ENCODE peak calls at places on chromosomes 4 and X, in eight cellular contexts. One of them, this sample, is unnamed.

GRCh38 chr4:113288691-113289090 is 239.2 kb downstream of the ANK2 start:
- DNase-seq in left ventricle myocardium inferior: no peak
- DNase-seq in dorsolateral prefrontal cortex: no peak
- DNase-seq in left kidney: no peak
- DNase-seq in putamen: no peak
- DNase-seq in GM13976: no peak
- DNase-seq in upper lobe of right lung: no peak
- DNase-seq in uterus: no peak
- DNase-seq in this sample: no peak

GRCh38 chr4:177275999-177276398 is 33.7 kb upstream of the NEIL3 start:
- DNase-seq in upper lobe of right lung: no peak
- DNase-seq in GM13976: no peak
- DNase-seq in putamen: no peak
- DNase-seq in uterus: no peak
- DNase-seq in left ventricle myocardium inferior: no peak
- DNase-seq in left kidney: no peak
- DNase-seq in dorsolateral prefrontal cortex: no peak
- DNase-seq in this sample: no peak

GRCh38 chr4:139030614-139031235 is 15.1 kb downstream of the NOCT start:
- DNase-seq in GM13976: peak; percentile 77
- DNase-seq in upper lobe of right lung: no peak
- DNase-seq in dorsolateral prefrontal cortex: peak; percentile 79
- DNase-seq in putamen: peak; percentile 82
- DNase-seq in uterus: peak; percentile 70
- DNase-seq in left kidney: peak; percentile 93
- DNase-seq in left ventricle myocardium inferior: peak; percentile 40
- DNase-seq in this sample: peak; percentile 69

GRCh38 chr4:4248885-4249203 is 821 bp upstream of the TMEM128 start:
- DNase-seq in uterus: no peak
- DNase-seq in upper lobe of right lung: no peak
- DNase-seq in left kidney: no peak
- DNase-seq in dorsolateral prefrontal cortex: no peak
- DNase-seq in putamen: no peak
- DNase-seq in left ventricle myocardium inferior: no peak
- DNase-seq in GM13976: peak; percentile 21
- DNase-seq in this sample: no peak

GRCh38 chr4:87904627-87905026 is 70.9 kb upstream of the SPP1 start:
- DNase-seq in uterus: no peak
- DNase-seq in putamen: no peak
- DNase-seq in dorsolateral prefrontal cortex: no peak
- DNase-seq in left kidney: no peak
- DNase-seq in left ventricle myocardium inferior: no peak
- DNase-seq in GM13976: no peak
- DNase-seq in upper lobe of right lung: no peak
- DNase-seq in this sample: no peak

GRCh38 chr4:169005453-169006099 is 4.5 kb downstream of the CBR4 start:
- DNase-seq in putamen: no peak
- DNase-seq in uterus: no peak
- DNase-seq in GM13976: no peak
- DNase-seq in dorsolateral prefrontal cortex: no peak
- DNase-seq in left kidney: no peak
- DNase-seq in upper lobe of right lung: no peak
- DNase-seq in left ventricle myocardium inferior: no peak
- DNase-seq in this sample: no peak

GRCh38 chrX:79270401-79270800 is 96.7 kb downstream of the ITM2A start:
- DNase-seq in upper lobe of right lung: no peak
- DNase-seq in GM13976: peak; percentile 21
- DNase-seq in left ventricle myocardium inferior: peak; percentile 21
- DNase-seq in putamen: peak; percentile 15
- DNase-seq in uterus: no peak
- DNase-seq in left kidney: peak; percentile 50
- DNase-seq in dorsolateral prefrontal cortex: no peak
- DNase-seq in this sample: no peak

GRCh38 chr4:140308366-140309123 is 64.9 kb upstream of the SCOC start:
- DNase-seq in upper lobe of right lung: no peak
- DNase-seq in left ventricle myocardium inferior: peak; percentile 66
- DNase-seq in GM13976: no peak
- DNase-seq in dorsolateral prefrontal cortex: no peak
- DNase-seq in left kidney: no peak
- DNase-seq in putamen: peak; percentile 79
- DNase-seq in uterus: peak; percentile 62
- DNase-seq in this sample: peak; percentile 80

GRCh38 chr4:40473578-40474388 is 138.7 kb downstream of the CHRNA9 start:
- DNase-seq in dorsolateral prefrontal cortex: no peak
- DNase-seq in GM13976: no peak
- DNase-seq in upper lobe of right lung: no peak
- DNase-seq in left ventricle myocardium inferior: no peak
- DNase-seq in left kidney: peak; percentile 81
- DNase-seq in putamen: no peak
- DNase-seq in uterus: no peak
- DNase-seq in this sample: no peak

GRCh38 chr4:74056114-74056857 is 17.8 kb upstream of the CXCL3 start:
- DNase-seq in uterus: no peak
- DNase-seq in putamen: no peak
- DNase-seq in left kidney: no peak
- DNase-seq in GM13976: no peak
- DNase-seq in upper lobe of right lung: no peak
- DNase-seq in dorsolateral prefrontal cortex: no peak
- DNase-seq in left ventricle myocardium inferior: no peak
- DNase-seq in this sample: no peak

GRCh38 chr4:16745009-16745408 is 153.4 kb downstream of the LDB2 start:
- DNase-seq in upper lobe of right lung: no peak
- DNase-seq in left kidney: no peak
- DNase-seq in putamen: no peak
- DNase-seq in left ventricle myocardium inferior: no peak
- DNase-seq in uterus: peak; percentile 64
- DNase-seq in dorsolateral prefrontal cortex: no peak
- DNase-seq in GM13976: no peak
- DNase-seq in this sample: no peak

GRCh38 chrX:99938464-99938863 is 471.6 kb downstream of the PCDH19 start:
- DNase-seq in left kidney: no peak
- DNase-seq in upper lobe of right lung: no peak
- DNase-seq in uterus: no peak
- DNase-seq in GM13976: no peak
- DNase-seq in dorsolateral prefrontal cortex: no peak
- DNase-seq in putamen: no peak
- DNase-seq in left ventricle myocardium inferior: no peak
- DNase-seq in this sample: no peak

GRCh38 chr4:65698631-65699030 is 28.3 kb upstream of the EPHA5 start:
- DNase-seq in uterus: no peak
- DNase-seq in GM13976: no peak
- DNase-seq in upper lobe of right lung: no peak
- DNase-seq in left ventricle myocardium inferior: no peak
- DNase-seq in putamen: no peak
- DNase-seq in left kidney: no peak
- DNase-seq in dorsolateral prefrontal cortex: no peak
- DNase-seq in this sample: no peak

GRCh38 chr4:7335363-7336066 is 99.2 kb downstream of the PSAPL1 start:
- DNase-seq in dorsolateral prefrontal cortex: no peak
- DNase-seq in left ventricle myocardium inferior: peak; percentile 44
- DNase-seq in GM13976: peak; percentile 82
- DNase-seq in uterus: peak; percentile 50
- DNase-seq in putamen: peak; percentile 60
- DNase-seq in left kidney: peak; percentile 75
- DNase-seq in upper lobe of right lung: peak; percentile 93
- DNase-seq in this sample: peak; percentile 32

GRCh38 chr4:171049380-171049779 is 763.8 kb upstream of the GALNTL6 start:
- DNase-seq in putamen: no peak
- DNase-seq in upper lobe of right lung: no peak
- DNase-seq in dorsolateral prefrontal cortex: no peak
- DNase-seq in left ventricle myocardium inferior: no peak
- DNase-seq in left kidney: no peak
- DNase-seq in uterus: no peak
- DNase-seq in GM13976: no peak
- DNase-seq in this sample: no peak

GRCh38 chrX:53831662-53832635 is 145.4 kb upstream of the HUWE1 start:
- DNase-seq in uterus: no peak
- DNase-seq in dorsolateral prefrontal cortex: no peak
- DNase-seq in GM13976: peak; percentile 47
- DNase-seq in putamen: no peak
- DNase-seq in upper lobe of right lung: no peak
- DNase-seq in left kidney: peak; percentile 70
- DNase-seq in left ventricle myocardium inferior: no peak
- DNase-seq in this sample: no peak

GRCh38 chrX:2384486-2384885 is 116.3 kb downstream of the DHRSX start:
- DNase-seq in left ventricle myocardium inferior: no peak
- DNase-seq in uterus: no peak
- DNase-seq in putamen: no peak
- DNase-seq in left kidney: no peak
- DNase-seq in dorsolateral prefrontal cortex: no peak
- DNase-seq in GM13976: no peak
- DNase-seq in upper lobe of right lung: no peak
- DNase-seq in this sample: no peak

GRCh38 chr4:189940178-189941004 is at the start of gene FRG1:
- DNase-seq in GM13976: peak; percentile 93
- DNase-seq in putamen: peak; percentile 89
- DNase-seq in uterus: peak; percentile 96
- DNase-seq in dorsolateral prefrontal cortex: peak; percentile 90
- DNase-seq in left kidney: peak; percentile 96
- DNase-seq in upper lobe of right lung: peak; percentile 98
- DNase-seq in left ventricle myocardium inferior: peak; percentile 97
- DNase-seq in this sample: no peak

GRCh38 chr4:89586864-89587263 is 250.1 kb downstream of the SNCA start:
- DNase-seq in left kidney: no peak
- DNase-seq in dorsolateral prefrontal cortex: no peak
- DNase-seq in uterus: no peak
- DNase-seq in upper lobe of right lung: no peak
- DNase-seq in GM13976: no peak
- DNase-seq in left ventricle myocardium inferior: no peak
- DNase-seq in putamen: no peak
- DNase-seq in this sample: no peak

GRCh38 chr4:23720556-23720955 is 169.3 kb downstream of the PPARGC1A start:
- DNase-seq in putamen: no peak
- DNase-seq in left kidney: no peak
- DNase-seq in uterus: no peak
- DNase-seq in upper lobe of right lung: no peak
- DNase-seq in GM13976: no peak
- DNase-seq in left ventricle myocardium inferior: no peak
- DNase-seq in dorsolateral prefrontal cortex: no peak
- DNase-seq in this sample: no peak

GRCh38 chr4:128606173-128606572 is 203.3 kb upstream of the JADE1 start:
- DNase-seq in upper lobe of right lung: no peak
- DNase-seq in uterus: no peak
- DNase-seq in left ventricle myocardium inferior: no peak
- DNase-seq in left kidney: no peak
- DNase-seq in dorsolateral prefrontal cortex: no peak
- DNase-seq in GM13976: no peak
- DNase-seq in putamen: no peak
- DNase-seq in this sample: no peak

GRCh38 chrX:42505057-42505456 is 272.9 kb downstream of the PPP1R2C start:
- DNase-seq in putamen: no peak
- DNase-seq in upper lobe of right lung: no peak
- DNase-seq in GM13976: no peak
- DNase-seq in left kidney: peak; percentile 17
- DNase-seq in dorsolateral prefrontal cortex: no peak
- DNase-seq in left ventricle myocardium inferior: no peak
- DNase-seq in uterus: no peak
- DNase-seq in this sample: no peak

GRCh38 chr4:137387924-137388323 is 144.4 kb downstream of the PCDH18 start:
- DNase-seq in uterus: no peak
- DNase-seq in putamen: no peak
- DNase-seq in dorsolateral prefrontal cortex: no peak
- DNase-seq in left ventricle myocardium inferior: no peak
- DNase-seq in GM13976: no peak
- DNase-seq in upper lobe of right lung: no peak
- DNase-seq in left kidney: no peak
- DNase-seq in this sample: no peak

GRCh38 chr4:98771959-98772619 is 113.7 kb upstream of the TSPAN5 start:
- DNase-seq in GM13976: no peak
- DNase-seq in left kidney: no peak
- DNase-seq in dorsolateral prefrontal cortex: no peak
- DNase-seq in left ventricle myocardium inferior: no peak
- DNase-seq in upper lobe of right lung: no peak
- DNase-seq in uterus: no peak
- DNase-seq in putamen: peak; percentile 48
- DNase-seq in this sample: no peak

GRCh38 chr4:76028242-76028859 is 5.1 kb upstream of the CXCL10 start:
- DNase-seq in putamen: no peak
- DNase-seq in uterus: no peak
- DNase-seq in GM13976: no peak
- DNase-seq in upper lobe of right lung: no peak
- DNase-seq in left ventricle myocardium inferior: no peak
- DNase-seq in left kidney: peak; percentile 53
- DNase-seq in dorsolateral prefrontal cortex: no peak
- DNase-seq in this sample: no peak

GRCh38 chrX:130637591-130637990 is 235.8 kb downstream of the RBMX2 start:
- DNase-seq in left kidney: no peak
- DNase-seq in left ventricle myocardium inferior: no peak
- DNase-seq in GM13976: no peak
- DNase-seq in uterus: no peak
- DNase-seq in dorsolateral prefrontal cortex: no peak
- DNase-seq in putamen: no peak
- DNase-seq in upper lobe of right lung: no peak
- DNase-seq in this sample: no peak

GRCh38 chr4:163071308-163071707 is 95.4 kb downstream of the NAF1 start:
- DNase-seq in dorsolateral prefrontal cortex: no peak
- DNase-seq in left kidney: no peak
- DNase-seq in left ventricle myocardium inferior: no peak
- DNase-seq in upper lobe of right lung: no peak
- DNase-seq in putamen: no peak
- DNase-seq in uterus: no peak
- DNase-seq in GM13976: no peak
- DNase-seq in this sample: no peak

GRCh38 chrX:27575565-27575964 is 14.6 kb upstream of the DCAF8L2 start:
- DNase-seq in GM13976: no peak
- DNase-seq in putamen: no peak
- DNase-seq in dorsolateral prefrontal cortex: no peak
- DNase-seq in left kidney: no peak
- DNase-seq in uterus: no peak
- DNase-seq in upper lobe of right lung: no peak
- DNase-seq in left ventricle myocardium inferior: no peak
- DNase-seq in this sample: no peak

GRCh38 chr4:7228734-7229133 is 36.4 kb downstream of the SORCS2 start:
- DNase-seq in left ventricle myocardium inferior: no peak
- DNase-seq in putamen: no peak
- DNase-seq in dorsolateral prefrontal cortex: no peak
- DNase-seq in left kidney: no peak
- DNase-seq in uterus: no peak
- DNase-seq in GM13976: no peak
- DNase-seq in upper lobe of right lung: no peak
- DNase-seq in this sample: no peak